ENCODE peak calls at places on chromosome 21, in five cellular contexts. One of them, this sample, is unnamed.

GRCh38 chr21:42390193-42390592 is 5.7 kb downstream of the TMPRSS3 start:
- DNase-seq in activated naive CD4-positive, alpha-beta T cell treated with anti-CD3 and anti-CD28 coated beads, Interleukin-2, amount 50 U/mL, for 72 hours: no peak
- DNase-seq in endothelial cell: no peak
- DNase-seq in NCI-H2081: no peak
- DNase-seq in islet precursor cell: no peak
- DNase-seq in this sample: no peak

GRCh38 chr21:46314441-46315020 is 9.1 kb downstream of the C21orf58 start:
- DNase-seq in activated naive CD4-positive, alpha-beta T cell treated with anti-CD3 and anti-CD28 coated beads, Interleukin-2, amount 50 U/mL, for 72 hours: no peak
- DNase-seq in endothelial cell: no peak
- DNase-seq in NCI-H2081: no peak
- DNase-seq in islet precursor cell: no peak
- DNase-seq in this sample: no peak

GRCh38 chr21:31012133-31013089 is 25.9 kb downstream of the KRTAP19-8 start:
- DNase-seq in activated naive CD4-positive, alpha-beta T cell treated with anti-CD3 and anti-CD28 coated beads, Interleukin-2, amount 50 U/mL, for 72 hours: no peak
- DNase-seq in endothelial cell: no peak
- DNase-seq in NCI-H2081: no peak
- DNase-seq in islet precursor cell: no peak
- DNase-seq in this sample: no peak

GRCh38 chr21:45443595-45444181 is 38.7 kb downstream of the COL18A1 start:
- DNase-seq in activated naive CD4-positive, alpha-beta T cell treated with anti-CD3 and anti-CD28 coated beads, Interleukin-2, amount 50 U/mL, for 72 hours: no peak
- DNase-seq in endothelial cell: no peak
- DNase-seq in NCI-H2081: no peak
- DNase-seq in islet precursor cell: no peak
- DNase-seq in this sample: peak

GRCh38 chr21:44793269-44794030 is 8.2 kb downstream of the UBE2G2 start:
- DNase-seq in activated naive CD4-positive, alpha-beta T cell treated with anti-CD3 and anti-CD28 coated beads, Interleukin-2, amount 50 U/mL, for 72 hours: no peak
- DNase-seq in endothelial cell: peak
- DNase-seq in NCI-H2081: peak
- DNase-seq in islet precursor cell: peak
- DNase-seq in this sample: peak

GRCh38 chr21:42306366-42307035 is 8.7 kb downstream of the TFF3 start:
- DNase-seq in activated naive CD4-positive, alpha-beta T cell treated with anti-CD3 and anti-CD28 coated beads, Interleukin-2, amount 50 U/mL, for 72 hours: no peak
- DNase-seq in endothelial cell: no peak
- DNase-seq in NCI-H2081: peak
- DNase-seq in islet precursor cell: peak
- DNase-seq in this sample: no peak

GRCh38 chr21:29178936-29179335 is 48.5 kb downstream of the MAP3K7CL start:
- DNase-seq in activated naive CD4-positive, alpha-beta T cell treated with anti-CD3 and anti-CD28 coated beads, Interleukin-2, amount 50 U/mL, for 72 hours: no peak
- DNase-seq in endothelial cell: no peak
- DNase-seq in NCI-H2081: no peak
- DNase-seq in islet precursor cell: no peak
- DNase-seq in this sample: no peak

GRCh38 chr21:17819878-17820232 is 699 bp upstream of the C21orf91 start:
- DNase-seq in activated naive CD4-positive, alpha-beta T cell treated with anti-CD3 and anti-CD28 coated beads, Interleukin-2, amount 50 U/mL, for 72 hours: no peak
- DNase-seq in endothelial cell: no peak
- DNase-seq in NCI-H2081: no peak
- DNase-seq in islet precursor cell: no peak
- DNase-seq in this sample: no peak

GRCh38 chr21:46429754-46430681 is 28.7 kb upstream of the DIP2A start:
- DNase-seq in activated naive CD4-positive, alpha-beta T cell treated with anti-CD3 and anti-CD28 coated beads, Interleukin-2, amount 50 U/mL, for 72 hours: no peak
- DNase-seq in endothelial cell: no peak
- DNase-seq in NCI-H2081: no peak
- DNase-seq in islet precursor cell: no peak
- DNase-seq in this sample: no peak

GRCh38 chr21:17900990-17901385 is 81.8 kb upstream of the C21orf91 start:
- DNase-seq in activated naive CD4-positive, alpha-beta T cell treated with anti-CD3 and anti-CD28 coated beads, Interleukin-2, amount 50 U/mL, for 72 hours: no peak
- DNase-seq in endothelial cell: no peak
- DNase-seq in NCI-H2081: no peak
- DNase-seq in islet precursor cell: no peak
- DNase-seq in this sample: no peak

GRCh38 chr21:37829043-37829442 is 87.2 kb downstream of the KCNJ6 start:
- DNase-seq in activated naive CD4-positive, alpha-beta T cell treated with anti-CD3 and anti-CD28 coated beads, Interleukin-2, amount 50 U/mL, for 72 hours: no peak
- DNase-seq in endothelial cell: no peak
- DNase-seq in NCI-H2081: no peak
- DNase-seq in islet precursor cell: no peak
- DNase-seq in this sample: no peak

GRCh38 chr21:28371713-28372112 is 621.0 kb downstream of the LTN1 start:
- DNase-seq in activated naive CD4-positive, alpha-beta T cell treated with anti-CD3 and anti-CD28 coated beads, Interleukin-2, amount 50 U/mL, for 72 hours: no peak
- DNase-seq in endothelial cell: no peak
- DNase-seq in NCI-H2081: no peak
- DNase-seq in islet precursor cell: no peak
- DNase-seq in this sample: no peak

This sample was measured in left cardiac atrium.